ENCODE peak calls at places on chromosomes 12 and 14, in five cellular contexts. G is NCI-H345, F is tibial nerve, Q is left ventricle myocardium inferior, V is midbrain. R is an unnamed sample.
A peak's percentile ranks its signal among the peaks of the same experiment; 100 is the strongest.

GRCh38 chr14:84128025-84128424 is 1401.9 kb upstream of the FLRT2 start:
- DNase-seq in Q (no peak), V (no peak), G (no peak), F (no peak), R (no peak)

GRCh38 chr12:26028953-26029740 is 70.7 kb downstream of the RASSF8 start:
- DNase-seq in V (peak; percentile 71), G (peak; percentile 19), Q (no peak), F (peak; percentile 54), R (no peak)

GRCh38 chr12:119014368-119014767 is 33.0 kb downstream of the SRRM4 start:
- DNase-seq in V (no peak), G (no peak), Q (no peak), F (no peak), R (no peak)

GRCh38 chr14:50225974-50226297 is 5.4 kb downstream of the SOS2 start:
- DNase-seq in G (peak; percentile 28), V (no peak), Q (no peak), F (no peak), R (no peak)

GRCh38 chr12:108839011-108839889 is 18.1 kb downstream of the SSH1 start:
- DNase-seq in V (no peak), F (no peak), Q (peak; percentile 51), G (no peak), R (peak; percentile 82)

GRCh38 chr12:59861635-59862034 is 265.8 kb downstream of the SLC16A7 start:
- DNase-seq in Q (no peak), V (no peak), F (no peak), G (no peak), R (no peak)

GRCh38 chr12:44422559-44422958 is 453.6 kb downstream of the NELL2 start:
- DNase-seq in Q (no peak), V (no peak), G (no peak), F (no peak), R (no peak)

GRCh38 chr12:100651108-100651507 is 77.6 kb downstream of the GAS2L3 start:
- DNase-seq in Q (no peak), V (no peak), G (no peak), F (no peak), R (no peak)

GRCh38 chr12:113524495-113524894 is 52.8 kb upstream of the LHX5 start:
- DNase-seq in V (no peak), F (no peak), Q (no peak), G (no peak), R (no peak)